ENCODE peak calls at places on chromosomes 7 and 10, in seven cellular contexts. G is HCT116, C is OCI-LY7, W is SK-N-SH, D is hepatocyte, Z is neural progenitor cell, Y is PC-3. B is an unnamed sample.

GRCh38 chr10:124524991-124525653 is 63.5 kb downstream of the LHPP start:
- DNase-seq in G (no peak), C (no peak), W (peak), D (peak), Z (no peak), Y (peak), B (no peak)

GRCh38 chr10:70190581-70190980 is 20.3 kb upstream of the SAR1A start:
- DNase-seq in G (no peak), C (no peak), W (no peak), D (no peak), Z (no peak), Y (no peak), B (no peak)

GRCh38 chr7:36116347-36117200 is 36.5 kb upstream of the EEPD1 start:
- DNase-seq in G (peak), C (no peak), W (no peak), D (no peak), Z (no peak), Y (peak), B (no peak)

GRCh38 chr7:69864283-69864682 is 266.0 kb downstream of the AUTS2 start:
- DNase-seq in G (no peak), C (no peak), W (peak), D (no peak), Z (no peak), Y (no peak), B (no peak)

GRCh38 chr10:92244796-92245195 is 46.1 kb downstream of the CPEB3 start:
- DNase-seq in G (no peak), C (no peak), W (no peak), D (no peak), Z (no peak), Y (peak), B (no peak)

GRCh38 chr10:89554433-89554832 is 19.0 kb upstream of the SLC16A12 start:
- DNase-seq in G (no peak), C (no peak), W (no peak), D (no peak), Z (no peak), Y (peak), B (no peak)

GRCh38 chr7:27196287-27196739 is 3.6 kb downstream of the HOXA13 start:
- DNase-seq in G (no peak), C (peak), W (peak), D (peak), Z (peak), Y (peak), B (peak)

GRCh38 chr7:19772858-19773337 is 519 bp downstream of the TMEM196 start:
- DNase-seq in G (no peak), C (no peak), W (peak), D (peak), Z (peak), Y (peak), B (no peak)

GRCh38 chr10:62277946-62278345 is 9.3 kb upstream of the RTKN2 start:
- DNase-seq in G (no peak), C (no peak), W (no peak), D (no peak), Z (no peak), Y (no peak), B (no peak)

GRCh38 chr7:128904381-128905197 is 5.9 kb downstream of the KCP start:
- DNase-seq in G (peak), C (peak), W (peak), D (peak), Z (peak), Y (peak), B (peak)

GRCh38 chr7:36670585-36671431 is 53.5 kb downstream of the AOAH start:
- DNase-seq in G (peak), C (peak), W (peak), D (peak), Z (peak), Y (peak), B (peak)

GRCh38 chr7:69661342-69661741 is 63.1 kb downstream of the AUTS2 start:
- DNase-seq in G (no peak), C (no peak), W (no peak), D (no peak), Z (no peak), Y (no peak), B (no peak)

GRCh38 chr10:110207805-110208613 is 604 bp downstream of the MXI1 start:
- DNase-seq in G (no peak), C (peak), W (peak), D (peak), Z (peak), Y (peak), B (peak)

GRCh38 chr7:157499121-157499834 is 162.5 kb downstream of the DNAJB6 start:
- DNase-seq in G (no peak), C (no peak), W (no peak), D (no peak), Z (no peak), Y (no peak), B (no peak)

GRCh38 chr7:1856161-1856965 is 186.3 kb downstream of the ELFN1 start:
- DNase-seq in G (no peak), C (no peak), W (peak), D (no peak), Z (peak), Y (no peak), B (no peak)

GRCh38 chr7:35758421-35758820 is 42.4 kb upstream of the SEPTIN7 start:
- DNase-seq in G (no peak), C (peak), W (peak), D (peak), Z (peak), Y (no peak), B (no peak)

GRCh38 chr10:122505885-122506284 is 44.5 kb downstream of the HTRA1 start:
- DNase-seq in G (no peak), C (no peak), W (no peak), D (no peak), Z (no peak), Y (no peak), B (no peak)

GRCh38 chr10:73287441-73287840 is 35.0 kb upstream of the MRPS16 start:
- DNase-seq in G (no peak), C (no peak), W (no peak), D (no peak), Z (no peak), Y (no peak), B (no peak)

GRCh38 chr7:8232999-8233847 is 28.7 kb downstream of the ICA1 start:
- DNase-seq in G (no peak), C (no peak), W (no peak), D (peak), Z (no peak), Y (no peak), B (no peak)

GRCh38 chr10:3270597-3270996 is 98.0 kb upstream of the PITRM1 start:
- DNase-seq in G (no peak), C (no peak), W (no peak), D (no peak), Z (no peak), Y (no peak), B (no peak)

GRCh38 chr7:332646-333398 is 42.9 kb downstream of the FOXL3 start:
- DNase-seq in G (peak), C (no peak), W (peak), D (peak), Z (peak), Y (peak), B (no peak)
- H2AFZ ChIP-seq in G (no peak), C (no peak), W (peak), D (peak), Z (peak), Y (peak), B (no peak)

GRCh38 chr10:50310560-50311174 is 59.4 kb upstream of the ASAH2 start:
- DNase-seq in G (peak), C (peak), W (peak), D (peak), Z (peak), Y (peak), B (peak)
- TF ChIP-seq EZH2phosphoT487 in G (no peak), C (no peak), W (no peak), D (no peak), Z (no peak), Y (no peak), B (no peak)

GRCh38 chr7:142874409-142874808 is 11.1 kb downstream of the TRPV6 start:
- DNase-seq in G (no peak), C (no peak), W (no peak), D (no peak), Z (no peak), Y (no peak), B (no peak)

GRCh38 chr7:142873871-142874270 is 11.7 kb downstream of the TRPV6 start:
- DNase-seq in G (no peak), C (no peak), W (no peak), D (no peak), Z (no peak), Y (no peak), B (no peak)

GRCh38 chr7:142874837-142875236 is 10.7 kb downstream of the TRPV6 start:
- DNase-seq in G (no peak), C (no peak), W (no peak), D (no peak), Z (no peak), Y (no peak), B (no peak)

GRCh38 chr7:142872106-142872675 is 13.4 kb downstream of the TRPV6 start:
- DNase-seq in G (no peak), C (no peak), W (no peak), D (no peak), Z (no peak), Y (no peak), B (no peak)

GRCh38 chr7:142873281-142873784 is 12.2 kb downstream of the TRPV6 start:
- DNase-seq in G (peak), C (peak), W (peak), D (no peak), Z (peak), Y (peak), B (peak)
- TF ChIP-seq CTCF in G (peak), C (peak), W (peak), D (peak), Z (peak), Y (peak), B (peak)

DNA sequence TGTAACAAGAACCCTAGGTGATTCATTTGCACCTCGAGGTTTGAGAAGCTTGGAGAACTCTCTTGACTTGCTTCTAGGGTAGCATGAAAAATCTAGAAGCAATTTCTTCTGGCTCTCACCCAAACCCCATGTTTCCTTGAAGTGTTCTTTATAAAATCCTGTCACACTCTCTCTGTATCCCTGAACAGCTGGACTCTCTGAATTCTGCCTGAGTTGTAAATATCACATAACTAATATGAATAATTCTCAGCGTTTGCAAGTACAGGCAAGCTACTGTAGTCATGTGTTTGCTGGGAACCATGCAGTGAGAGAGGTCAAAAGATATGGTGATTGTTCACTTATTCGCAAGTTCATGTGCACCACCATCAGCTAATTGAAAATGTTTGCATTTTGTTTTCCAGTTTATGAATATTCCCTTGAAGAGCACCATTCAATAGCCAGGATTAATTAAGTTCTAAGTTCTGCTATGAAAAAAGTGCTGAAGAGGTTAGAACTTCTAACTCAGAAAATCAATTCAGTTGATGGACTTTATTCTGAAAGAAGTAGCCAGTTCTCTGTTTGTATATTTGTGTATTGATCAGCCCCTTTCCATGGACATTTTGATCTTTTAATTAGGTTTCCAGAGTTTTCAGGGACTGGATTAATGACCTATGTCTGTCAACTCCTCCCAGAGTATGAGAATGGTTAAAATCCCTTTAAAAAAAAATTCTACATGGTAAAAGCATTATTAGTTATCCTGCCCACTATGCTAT is 243.0 kb downstream of the PLXDC2 start:
- DNase-seq in G (no peak), C (no peak), W (no peak), D (no peak), Z (no peak), Y (no peak), B (no peak)
- H2AFZ ChIP-seq in G (no peak), C (no peak), W (no peak), D (no peak), Z (no peak), Y (no peak), B (no peak)

DNA sequence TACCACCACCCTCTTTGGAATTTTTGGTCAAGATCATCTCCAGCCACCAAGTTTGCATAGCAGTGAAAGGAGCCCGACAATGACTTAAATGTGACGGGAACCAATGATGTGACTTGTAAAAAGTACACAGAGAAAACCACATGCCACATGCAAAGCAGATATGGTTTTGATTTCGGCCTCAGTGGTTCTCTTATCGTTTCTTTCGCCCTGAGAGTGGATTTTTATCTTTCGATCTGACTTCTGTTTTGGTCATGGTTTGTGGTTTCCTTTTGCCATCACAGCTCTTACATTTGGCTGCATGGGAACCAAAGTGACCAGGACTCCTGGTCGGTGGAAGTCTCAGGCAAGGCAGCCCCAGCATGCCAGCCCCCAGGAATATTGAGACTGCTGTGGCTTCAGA is 31.5 kb downstream of the TCF7L2 start:
- DNase-seq in G (no peak), C (peak), W (peak), D (no peak), Z (no peak), Y (no peak), B (peak)
- TF ChIP-seq EZH2phosphoT487 in G (no peak), C (no peak), W (no peak), D (no peak), Z (no peak), Y (no peak), B (peak)

GRCh38 chr10:5681930-5682329 is 2.7 kb upstream of the TASOR2 start:
- DNase-seq in G (no peak), C (no peak), W (no peak), D (no peak), Z (no peak), Y (no peak), B (no peak)

GRCh38 chr10:5679036-5679435 is 5.6 kb upstream of the TASOR2 start:
- DNase-seq in G (no peak), C (no peak), W (no peak), D (no peak), Z (no peak), Y (no peak), B (no peak)

GRCh38 chr10:5678397-5678983 is 6.1 kb upstream of the TASOR2 start:
- DNase-seq in G (no peak), C (no peak), W (no peak), D (no peak), Z (no peak), Y (no peak), B (no peak)

GRCh38 chr10:5683065-5683464 is 1.6 kb upstream of the TASOR2 start:
- DNase-seq in G (no peak), C (no peak), W (no peak), D (no peak), Z (no peak), Y (no peak), B (no peak)

GRCh38 chr10:5679606-5680005 is 5.0 kb upstream of the TASOR2 start:
- DNase-seq in G (no peak), C (no peak), W (no peak), D (no peak), Z (no peak), Y (peak), B (no peak)
- TF ChIP-seq CTCF in G (no peak), C (no peak), W (peak), D (no peak), Z (no peak), Y (peak), B (no peak)

GRCh38 chr7:112450807-112451661 is 774 bp downstream of the IFRD1 start:
- DNase-seq in G (peak), C (peak), W (peak), D (peak), Z (peak), Y (peak), B (peak)
- H2AFZ ChIP-seq in G (no peak), C (peak), W (peak), D (no peak), Z (peak), Y (no peak), B (peak)

GRCh38 chr10:103648231-103648950 is 154.9 kb downstream of the NEURL1 start:
- DNase-seq in G (no peak), C (no peak), W (no peak), D (peak), Z (no peak), Y (no peak), B (no peak)
- TF ChIP-seq EZH2phosphoT487 in G (no peak), C (no peak), W (no peak), D (no peak), Z (no peak), Y (no peak), B (no peak)

GRCh38 chr10:12135631-12136030 is 6.2 kb downstream of the SEC61A2 start:
- DNase-seq in G (no peak), C (no peak), W (no peak), D (no peak), Z (no peak), Y (no peak), B (no peak)

GRCh38 chr10:12129222-12130111 is at the start of gene SEC61A2:
- DNase-seq in G (peak), C (peak), W (peak), D (peak), Z (peak), Y (peak), B (peak)

GRCh38 chr10:12130237-12130872 is 878 bp downstream of the SEC61A2 start:
- DNase-seq in G (peak), C (peak), W (peak), D (peak), Z (peak), Y (peak), B (peak)
- TF ChIP-seq CTCF in G (peak), C (peak), W (peak), D (peak), Z (peak), Y (peak), B (peak)

B was measured in MM.1S.